ENCODE peak calls at places on chromosomes 13 and 19, in seven cellular contexts. S is H54; I is RKO; Q is effector memory CD4-positive, alpha-beta T cell; K is prostate gland; Y is GOT3; X is HL-60. O is an unnamed sample.

GRCh38 chr19:53813996-53814395 is 10.1 kb downstream of the NLRP12 start:
- DNase-seq in S (peak), I (peak), Q (no peak), K (no peak), Y (no peak), X (no peak), O (no peak)

GRCh38 chr13:73040479-73040878 is 18.3 kb upstream of the KLF5 start:
- DNase-seq in S (no peak), I (no peak), Q (no peak), K (no peak), Y (no peak), X (no peak), O (no peak)

GRCh38 chr19:36136975-36137686 is 2.7 kb upstream of the CAPNS1 start:
- DNase-seq in S (peak), I (peak), Q (no peak), K (peak), Y (no peak), X (no peak), O (peak)

GRCh38 chr19:16661480-16662034 is 618 bp downstream of the TMEM38A start:
- DNase-seq in S (no peak), I (no peak), Q (no peak), K (no peak), Y (no peak), X (no peak), O (no peak)

GRCh38 chr19:7492142-7493055 is 3.6 kb upstream of the PEX11G start:
- DNase-seq in S (no peak), I (peak), Q (no peak), K (no peak), Y (no peak), X (peak), O (peak)

GRCh38 chr13:98267080-98267912 is 90.2 kb upstream of the RNF113B start:
- DNase-seq in S (no peak), I (no peak), Q (no peak), K (no peak), Y (no peak), X (no peak), O (no peak)

GRCh38 chr13:44573790-44574465 is 2.2 kb downstream of the TSC22D1 start:
- DNase-seq in S (peak), I (peak), Q (no peak), K (peak), Y (no peak), X (no peak), O (peak)

GRCh38 chr19:40807147-40808020 is 8.4 kb downstream of the EGLN2 start:
- DNase-seq in S (no peak), I (no peak), Q (no peak), K (no peak), Y (no peak), X (no peak), O (no peak)

O was measured in H4.